ENCODE peak calls at places on chromosome 15, in five cellular contexts. M, S, Z, P and N are unnamed samples.
A peak's percentile ranks its signal among the peaks of the same experiment; 100 is the strongest.

GRCh38 chr15:62857411-62857853 is 185.1 kb upstream of the TPM1 start:
- DNase-seq in P (no peak), S (no peak), Z (no peak), M (no peak), N (no peak)

GRCh38 chr15:88178631-88179030 is 77.9 kb downstream of the NTRK3 start:
- DNase-seq in P (no peak), Z (no peak), S (no peak), M (no peak), N (no peak)

GRCh38 chr15:66107070-66107469 is 146.5 kb downstream of the MEGF11 start:
- DNase-seq in M (no peak), Z (no peak), S (no peak), P (no peak), N (no peak)

GRCh38 chr15:96334017-96334704 is 3.7 kb downstream of the NR2F2 start:
- DNase-seq in S (no peak), Z (no peak), M (no peak), P (no peak), N (no peak)

GRCh38 chr15:85730001-85730820 is 64.5 kb downstream of the KLHL25 start:
- DNase-seq in Z (peak; percentile 24), M (peak; percentile 71), P (no peak), S (no peak), N (no peak)

GRCh38 chr15:99981223-99981647 is 248.0 kb upstream of the LYSMD4 start:
- DNase-seq in M (no peak), P (no peak), Z (no peak), S (no peak), N (no peak)

GRCh38 chr15:64288999-64289398 is 67.0 kb downstream of the CSNK1G1 start:
- DNase-seq in M (peak; percentile 13), P (no peak), S (no peak), Z (no peak), N (no peak)

GRCh38 chr15:80599359-80599758 is 95.8 kb upstream of the ABHD17C start:
- DNase-seq in P (no peak), S (no peak), M (peak; percentile 92), Z (no peak), N (no peak)

GRCh38 chr15:45585069-45585468 is 2.1 kb upstream of the BLOC1S6 start:
- DNase-seq in P (no peak), Z (no peak), M (no peak), S (no peak), N (no peak)

GRCh38 chr15:77032052-77032646 is 37.2 kb downstream of the PSTPIP1 start:
- DNase-seq in S (peak; percentile 1), P (peak; percentile 44), M (no peak), Z (no peak), N (no peak)

GRCh38 chr15:93033434-93034045 is 55.5 kb downstream of the RGMA start:
- DNase-seq in S (no peak), P (peak; percentile 37), M (no peak), Z (no peak), N (no peak)

GRCh38 chr15:23074684-23075083 is 35.3 kb upstream of the TUBGCP5 start:
- DNase-seq in S (no peak), M (no peak), Z (no peak), P (no peak), N (no peak)

GRCh38 chr15:64045774-64046346 is 425 bp downstream of the DAPK2 start:
- DNase-seq in Z (no peak), M (peak; percentile 23), S (no peak), P (no peak), N (no peak)

GRCh38 chr15:78951841-78952238 is 7.0 kb upstream of the CTSH start:
- DNase-seq in M (peak; percentile 36), S (no peak), P (no peak), Z (no peak), N (no peak)

GRCh38 chr15:68687136-68687735 is 108.4 kb downstream of the CORO2B start:
- DNase-seq in M (no peak), S (no peak), Z (no peak), P (no peak), N (no peak)

GRCh38 chr15:92277776-92278175 is 115.9 kb upstream of the ST8SIA2 start:
- DNase-seq in Z (no peak), S (no peak), P (no peak), M (no peak), N (no peak)

GRCh38 chr15:53549697-53550315 is 209.7 kb downstream of the WDR72 start:
- DNase-seq in M (no peak), Z (no peak), S (no peak), P (no peak), N (no peak)